ENCODE peak calls at places on chromosomes 6 and 20, in four cellular contexts. S, R, A and C are unnamed samples.

GRCh38 chr6:101531538-101531937 is 138.0 kb downstream of the GRIK2 start:
- DNase-seq in S (no peak), R (no peak), A (no peak), C (no peak)

GRCh38 chr20:39214778-39215177 is 252.6 kb downstream of the DHX35 start:
- DNase-seq in S (no peak), R (no peak), A (no peak), C (no peak)

GRCh38 chr6:159203304-159204005 is 34.3 kb downstream of the FNDC1 start:
- DNase-seq in S (no peak), R (no peak), A (no peak), C (no peak)

GRCh38 chr6:5345324-5345723 is 84.0 kb downstream of the FARS2 start:
- DNase-seq in S (no peak), R (no peak), A (no peak), C (no peak)

GRCh38 chr6:161496941-161497340 is 223.1 kb upstream of the AGPAT4 start:
- DNase-seq in S (no peak), R (no peak), A (no peak), C (no peak)

GRCh38 chr6:32182617-32183016 is 1.4 kb downstream of the AGER start:
- DNase-seq in S (no peak), R (no peak), A (no peak), C (no peak)

GRCh38 chr6:148577687-148578488 is 168.9 kb upstream of the UST start:
- DNase-seq in S (no peak), R (peak), A (peak), C (peak)

GRCh38 chr20:50518270-50518721 is 8.1 kb downstream of the PTPN1 start:
- DNase-seq in S (no peak), R (no peak), A (no peak), C (no peak)

GRCh38 chr6:109239918-109240321 is 142.3 kb downstream of the CD164 start:
- DNase-seq in S (no peak), R (peak), A (peak), C (no peak)

GRCh38 chr6:158803733-158804143 is 15.4 kb downstream of the EZR start:
- DNase-seq in S (no peak), R (no peak), A (no peak), C (no peak)

GRCh38 chr20:47113362-47114118 is 218.9 kb downstream of the EYA2 start:
- DNase-seq in S (no peak), R (peak), A (peak), C (no peak)

GRCh38 chr6:111456208-111456607 is 26.8 kb downstream of the REV3L start:
- DNase-seq in S (no peak), R (no peak), A (no peak), C (no peak)

GRCh38 chr20:19457551-19457950 is 245.1 kb downstream of the SLC24A3 start:
- DNase-seq in S (no peak), R (no peak), A (no peak), C (no peak)

GRCh38 chr6:158662607-158663464 is 13.0 kb downstream of the SYTL3 start:
- DNase-seq in S (no peak), R (no peak), A (no peak), C (no peak)

GRCh38 chr6:34834789-34835518 is 43.1 kb downstream of the BLTP3A start:
- DNase-seq in S (no peak), R (no peak), A (peak), C (no peak)

GRCh38 chr20:44495802-44496481 is 20.3 kb downstream of the TTPAL start:
- DNase-seq in S (no peak), R (no peak), A (no peak), C (peak)

GRCh38 chr6:157276134-157276532 is 47.2 kb downstream of the TMEM242 start:
- DNase-seq in S (no peak), R (peak), A (no peak), C (no peak)

GRCh38 chr20:1945134-1945618 is 48.7 kb downstream of the PDYN start:
- DNase-seq in S (no peak), R (no peak), A (no peak), C (no peak)

GRCh38 chr20:39291301-39291700 is 329.2 kb downstream of the DHX35 start:
- DNase-seq in S (no peak), R (no peak), A (no peak), C (no peak)

GRCh38 chr6:14816106-14816864 is 429.6 kb upstream of the JARID2 start:
- DNase-seq in S (no peak), R (no peak), A (peak), C (no peak)

GRCh38 chr6:147204060-147204785 is at the start of gene STXBP5:
- DNase-seq in S (no peak), R (peak), A (peak), C (no peak)

GRCh38 chr6:17869010-17869752 is 118.3 kb downstream of the KIF13A start:
- DNase-seq in S (no peak), R (no peak), A (peak), C (no peak)

GRCh38 chr6:45812937-45813336 is 202.7 kb downstream of the CLIC5 start:
- DNase-seq in S (no peak), R (no peak), A (no peak), C (no peak)

GRCh38 chr6:55953384-55953783 is 78.0 kb upstream of the BMP5 start:
- DNase-seq in S (no peak), R (peak), A (no peak), C (peak)

GRCh38 chr6:90319044-90319443 is 22.4 kb upstream of the BACH2 start:
- DNase-seq in S (no peak), R (no peak), A (peak), C (no peak)

DNA sequence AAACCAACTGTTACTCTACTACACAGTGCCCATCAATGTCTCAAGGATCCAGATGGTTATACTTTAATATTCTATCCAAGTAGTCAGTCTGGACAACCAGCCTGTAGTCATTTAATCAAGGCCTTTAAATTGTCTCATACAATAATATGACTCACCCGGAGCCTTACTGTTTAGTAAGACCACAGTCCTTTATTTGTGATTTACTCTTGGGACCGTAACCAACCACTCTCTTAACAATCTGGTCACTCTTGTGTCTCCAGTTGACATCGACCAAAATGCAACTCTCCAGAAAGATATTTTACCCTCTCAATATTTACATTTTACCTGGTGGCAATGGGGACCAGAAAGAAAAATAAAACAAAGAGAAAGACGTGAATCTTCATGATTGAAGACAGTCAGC is 14.9 kb downstream of the DEFB114 start:
- DNase-seq in S (no peak), R (no peak), A (peak), C (no peak)
- TF ChIP-seq CEBPB in S (no peak), R (no peak), A (no peak), C (no peak)

GRCh38 chr6:21922086-21922485 is 328.5 kb downstream of the SOX4 start:
- DNase-seq in S (no peak), R (no peak), A (no peak), C (peak)
- TF ChIP-seq ESRRA in S (no peak), R (no peak), A (no peak), C (no peak)

GRCh38 chr6:33276864-33277662 is at the start of gene B3GALT4:
- DNase-seq in S (peak), R (no peak), A (peak), C (peak)
- TF ChIP-seq EP300 in S (no peak), R (no peak), A (peak), C (no peak)

GRCh38 chr20:4490045-4490444 is 231.7 kb upstream of the PRND start:
- DNase-seq in S (no peak), R (no peak), A (no peak), C (no peak)
- TF ChIP-seq CEBPB in S (no peak), R (no peak), A (no peak), C (no peak)

GRCh38 chr6:143745160-143746133 is 67.7 kb downstream of the PHACTR2 start:
- DNase-seq in S (no peak), R (peak), A (peak), C (peak)
- TF ChIP-seq ESRRA in S (no peak), R (peak), A (no peak), C (no peak)

DNA sequence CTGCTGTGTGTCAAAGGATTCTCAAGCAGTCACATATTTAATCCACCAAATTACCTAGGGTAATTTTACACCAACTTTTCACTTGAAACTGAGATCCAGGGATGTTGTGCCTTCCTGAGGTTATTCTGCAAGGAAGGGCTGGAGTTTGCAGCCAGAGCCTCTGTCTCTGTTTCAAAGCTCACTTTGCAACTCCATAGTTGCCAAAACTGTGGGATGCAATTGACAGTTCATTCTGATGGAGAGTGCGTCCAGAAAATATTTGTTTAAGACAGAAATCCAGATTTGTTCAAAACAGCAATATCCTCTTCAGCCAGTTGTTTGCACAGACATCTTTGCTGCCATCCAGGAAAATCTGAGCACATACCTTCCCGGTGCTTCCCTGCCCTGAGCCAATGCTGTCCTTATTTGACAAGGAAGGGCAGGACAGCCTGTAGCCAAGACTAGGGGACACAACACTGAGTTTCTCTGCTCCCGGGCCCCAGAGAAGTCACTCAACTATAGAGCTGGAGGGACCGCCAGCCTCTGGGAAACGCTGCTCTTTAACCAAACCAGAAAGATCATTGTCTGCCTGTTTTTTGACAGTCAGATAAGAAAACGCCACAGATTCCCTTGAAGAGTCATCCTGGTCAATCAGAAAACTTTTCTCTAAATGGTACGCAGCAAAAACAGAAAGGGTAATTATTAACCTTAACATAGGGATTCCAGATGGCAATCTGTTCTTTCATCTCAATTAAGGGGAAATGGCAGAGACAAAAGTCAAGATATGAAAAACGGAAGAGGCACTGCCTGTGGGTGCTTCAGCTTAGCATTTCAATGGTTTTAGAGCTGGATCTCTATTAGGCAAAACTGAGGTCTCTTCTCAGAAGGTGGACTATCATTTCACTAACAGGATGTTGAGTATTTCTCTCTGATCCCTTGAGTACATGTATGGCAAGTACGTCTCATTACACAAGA is 297.3 kb downstream of the HIVEP2 start:
- DNase-seq in S (no peak), R (peak), A (no peak), C (no peak)
- TF ChIP-seq EP300 in S (no peak), R (no peak), A (no peak), C (no peak)